ENCODE peak calls at places on chromosome 5, in eight cellular contexts. K, M, Q, Z, D, U, R and E are unnamed samples.

GRCh38 chr5:11878846-11879245 is 25.4 kb downstream of the CTNND2 start:
- DNase-seq in K (no peak), M (no peak), Q (no peak), Z (no peak), D (peak; percentile 10), U (no peak), R (no peak), E (no peak)

GRCh38 chr5:157266286-157267007 is 524 bp downstream of the CYFIP2 start:
- DNase-seq in K (peak; percentile 31), M (peak; percentile 50), Q (peak; percentile 52), Z (no peak), D (peak; percentile 56), U (peak; percentile 49), R (no peak), E (peak; percentile 75)

GRCh38 chr5:172841-173251 is 18.4 kb upstream of the LRRC14B start:
- DNase-seq in K (no peak), M (no peak), Q (peak; percentile 6), Z (no peak), D (no peak), U (no peak), R (no peak), E (peak; percentile 10)

GRCh38 chr5:16579142-16579541 is 37.7 kb downstream of the RETREG1 start:
- DNase-seq in K (peak; percentile 42), M (peak; percentile 60), Q (peak; percentile 30), Z (no peak), D (no peak), U (peak; percentile 43), R (no peak), E (no peak)

GRCh38 chr5:59608745-59609144 is 284.8 kb downstream of the PDE4D start:
- DNase-seq in K (no peak), M (no peak), Q (no peak), Z (no peak), D (no peak), U (no peak), R (no peak), E (no peak)

GRCh38 chr5:17224858-17225436 is 7.5 kb downstream of the BASP1 start:
- DNase-seq in K (no peak), M (no peak), Q (no peak), Z (no peak), D (no peak), U (no peak), R (no peak), E (no peak)

GRCh38 chr5:1190915-1191314 is 10.5 kb upstream of the SLC6A19 start:
- DNase-seq in K (peak; percentile 4), M (no peak), Q (no peak), Z (no peak), D (no peak), U (no peak), R (no peak), E (peak; percentile 13)

GRCh38 chr5:79255786-79256557 is 20.0 kb downstream of the JMY start:
- DNase-seq in K (no peak), M (peak; percentile 40), Q (peak; percentile 65), Z (peak; percentile 37), D (peak; percentile 34), U (peak; percentile 70), R (no peak), E (no peak)

GRCh38 chr5:143064207-143064606 is 294.0 kb downstream of the ARHGAP26 start:
- DNase-seq in K (no peak), M (no peak), Q (no peak), Z (peak; percentile 32), D (no peak), U (no peak), R (no peak), E (no peak)

GRCh38 chr5:73153513-73153912 is 19.5 kb upstream of the TMEM174 start:
- DNase-seq in K (no peak), M (no peak), Q (no peak), Z (no peak), D (no peak), U (no peak), R (no peak), E (no peak)

GRCh38 chr5:14471557-14471956 is 110.0 kb upstream of the OTULINL start:
- DNase-seq in K (no peak), M (no peak), Q (no peak), Z (no peak), D (no peak), U (no peak), R (no peak), E (no peak)

GRCh38 chr5:172830876-172831662 is 3.0 kb upstream of the ERGIC1 start:
- DNase-seq in K (no peak), M (no peak), Q (no peak), Z (no peak), D (no peak), U (no peak), R (no peak), E (no peak)

GRCh38 chr5:56900858-56901578 is 8.4 kb upstream of the SETD9 start:
- DNase-seq in K (no peak), M (no peak), Q (peak; percentile 17), Z (peak; percentile 65), D (peak; percentile 44), U (peak; percentile 48), R (no peak), E (no peak)

GRCh38 chr5:43215073-43215631 is 23.1 kb downstream of the NIM1K start:
- DNase-seq in K (no peak), M (no peak), Q (no peak), Z (no peak), D (peak; percentile 2), U (no peak), R (no peak), E (no peak)

GRCh38 chr5:604391-604831 is 7.7 kb upstream of the CEP72 start:
- DNase-seq in K (no peak), M (no peak), Q (no peak), Z (no peak), D (no peak), U (no peak), R (no peak), E (peak; percentile 33)

GRCh38 chr5:39224196-39224754 is 4.9 kb upstream of the FYB1 start:
- DNase-seq in K (no peak), M (peak; percentile 63), Q (peak; percentile 91), Z (peak; percentile 61), D (peak; percentile 48), U (no peak), R (no peak), E (peak; percentile 65)

GRCh38 chr5:125823572-125823971 is 599.6 kb upstream of the GRAMD2B start:
- DNase-seq in K (no peak), M (no peak), Q (no peak), Z (no peak), D (no peak), U (no peak), R (no peak), E (no peak)

GRCh38 chr5:133371371-133372155 is 240.8 kb downstream of the FSTL4 start:
- DNase-seq in K (no peak), M (no peak), Q (no peak), Z (no peak), D (no peak), U (no peak), R (no peak), E (no peak)

GRCh38 chr5:142280066-142281011 is 44.5 kb downstream of the SPRY4 start:
- DNase-seq in K (peak; percentile 79), M (no peak), Q (no peak), Z (no peak), D (peak; percentile 27), U (peak; percentile 81), R (peak; percentile 84), E (no peak)

GRCh38 chr5:150399158-150400019 is 13.3 kb downstream of the CD74 start:
- DNase-seq in K (no peak), M (no peak), Q (no peak), Z (no peak), D (no peak), U (no peak), R (no peak), E (no peak)

GRCh38 chr5:150400327-150401075 is 12.2 kb downstream of the CD74 start:
- DNase-seq in K (no peak), M (no peak), Q (no peak), Z (no peak), D (no peak), U (no peak), R (no peak), E (peak; percentile 41)

GRCh38 chr5:150397749-150398431 is 14.8 kb downstream of the CD74 start:
- DNase-seq in K (no peak), M (no peak), Q (no peak), Z (no peak), D (no peak), U (no peak), R (no peak), E (no peak)

GRCh38 chr5:150400020-150400326 is 12.7 kb downstream of the CD74 start:
- DNase-seq in K (no peak), M (no peak), Q (no peak), Z (no peak), D (no peak), U (no peak), R (no peak), E (no peak)

GRCh38 chr5:150398432-150399157 is 14.1 kb downstream of the CD74 start:
- DNase-seq in K (no peak), M (peak; percentile 50), Q (no peak), Z (no peak), D (no peak), U (no peak), R (no peak), E (no peak)
- TF ChIP-seq CTCF in K (peak; percentile 23), M (peak; percentile 45), Q (no peak), Z (no peak), D (no peak), U (peak; percentile 21), R (no peak), E (peak; percentile 51)

DNA sequence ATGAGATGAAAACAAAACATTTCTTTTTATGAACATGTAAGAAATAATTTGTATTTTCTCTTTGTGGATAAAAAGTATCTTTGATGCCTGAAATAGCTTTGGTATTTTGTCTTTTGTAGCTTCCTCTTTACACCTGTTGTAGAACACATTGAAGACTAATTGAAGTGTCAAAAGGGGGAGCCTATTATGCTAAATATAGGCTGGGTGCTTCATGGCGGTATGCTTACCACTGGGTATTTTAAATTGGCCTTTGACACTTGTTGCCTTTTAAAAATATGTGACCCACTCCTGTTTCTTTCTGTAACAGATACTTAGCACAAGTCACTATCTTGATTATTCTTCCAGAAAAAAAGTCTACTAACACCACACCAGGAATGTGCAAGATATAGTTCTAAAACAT is 226.4 kb downstream of the KIAA0825 start:
- DNase-seq in K (no peak), M (no peak), Q (no peak), Z (no peak), D (no peak), U (no peak), R (no peak), E (no peak)
- H3K27ac ChIP-seq in K (no peak overlapping the region), M (no peak overlapping the region), Q (no peak overlapping the region), Z (no peak overlapping the region), D (no peak overlapping the region), U (no peak overlapping the region), R (no peak overlapping the region), E (no peak overlapping the region)

DNA sequence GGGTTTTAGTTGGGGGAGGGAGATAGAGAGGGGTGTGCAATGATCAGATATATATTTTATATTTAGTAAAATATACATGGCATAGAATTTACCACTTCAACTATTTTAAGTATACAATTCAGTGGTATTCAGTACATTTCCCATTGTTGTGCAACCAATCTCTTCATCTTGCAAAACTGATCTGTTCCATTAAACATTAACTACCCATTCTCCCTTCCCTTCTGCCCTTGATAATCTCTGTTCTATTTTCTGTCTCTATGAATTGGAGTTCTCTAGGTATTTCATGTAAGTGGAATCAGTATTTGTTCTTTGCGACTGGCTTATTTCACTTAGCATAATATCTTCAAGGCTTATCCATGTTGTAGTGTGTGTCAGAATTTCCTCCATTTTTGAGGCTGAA is 38.6 kb downstream of the TGFBI start:
- DNase-seq in K (no peak), M (no peak), Q (no peak), Z (no peak), D (no peak), U (no peak), R (no peak), E (no peak)
- TF ChIP-seq CTCF in K (no peak), M (no peak), Q (no peak), Z (no peak), D (no peak), U (no peak), R (no peak), E (no peak)

GRCh38 chr5:58447231-58447630 is 12.7 kb downstream of the PLK2 start:
- DNase-seq in K (no peak), M (no peak), Q (no peak), Z (no peak), D (no peak), U (no peak), R (no peak), E (no peak)
- H3K27ac ChIP-seq in K (no peak overlapping the region), M (no peak overlapping the region), Q (no peak overlapping the region), Z (no peak overlapping the region), D (no peak overlapping the region), U (no peak overlapping the region), R (no peak overlapping the region), E (no peak overlapping the region)